ENCODE peak calls at places on chromosome X, in seven cellular contexts. D is mesendoderm; T is K562; Y is CD4-positive, alpha-beta memory T cell; R is right cardiac atrium; I is PC-3; H is aorta. C is an unnamed sample.

GRCh38 chrX:83416273-83416672 is 91.8 kb upstream of the POU3F4 start:
- DNase-seq in R (no peak), T (no peak), H (no peak), D (peak; percentile 7), I (peak; percentile 35), Y (no peak), C (no peak)

GRCh38 chrX:24498181-24498580 is 33.1 kb downstream of the PDK3 start:
- DNase-seq in I (no peak), T (no peak), H (no peak), R (peak; percentile 41), D (peak; percentile 11), Y (peak; percentile 29), C (no peak)

GRCh38 chrX:20215565-20215964 is 51.1 kb downstream of the RPS6KA3 start:
- DNase-seq in T (no peak), Y (no peak), I (no peak), D (no peak), H (no peak), R (no peak), C (no peak)

GRCh38 chrX:16466640-16467432 is 183.1 kb upstream of the S100G start:
- DNase-seq in Y (no peak), H (no peak), T (no peak), D (peak; percentile 79), R (no peak), I (peak; percentile 84), C (no peak)

GRCh38 chrX:130680164-130681035 is 222.6 kb downstream of the ENOX2 start:
- DNase-seq in T (no peak), R (peak; percentile 10), H (no peak), I (no peak), Y (no peak), D (no peak), C (no peak)

GRCh38 chrX:136147966-136148365 is 633 bp downstream of the FHL1 start:
- DNase-seq in D (no peak), I (no peak), H (peak; percentile 75), T (no peak), Y (no peak), R (peak; percentile 61), C (no peak)

GRCh38 chrX:9374537-9374936 is 90.3 kb upstream of the TBL1X start:
- DNase-seq in I (peak; percentile 40), D (no peak), T (no peak), H (no peak), Y (no peak), R (no peak), C (peak; percentile 43)

GRCh38 chrX:39613997-39614679 is 483.6 kb downstream of the BCOR start:
- DNase-seq in R (no peak), D (peak; percentile 4), T (no peak), Y (no peak), I (no peak), H (no peak), C (peak; percentile 64)

GRCh38 chrX:38484607-38485498 is 76.5 kb upstream of the TSPAN7 start:
- DNase-seq in D (no peak), R (no peak), Y (no peak), I (no peak), T (no peak), H (no peak), C (no peak)

GRCh38 chrX:152646961-152647360 is 9.3 kb downstream of the GABRQ start:
- DNase-seq in Y (no peak), T (no peak), D (no peak), R (no peak), I (no peak), H (no peak), C (no peak)

GRCh38 chrX:20968996-20969395 is 405.2 kb upstream of the CNKSR2 start:
- DNase-seq in D (no peak), R (no peak), H (no peak), I (peak; percentile 73), Y (no peak), T (no peak), C (no peak)

GRCh38 chrX:30888526-30889146 is 418 bp downstream of the TAB3 start:
- DNase-seq in H (peak; percentile 74), I (no peak), D (no peak), R (no peak), T (no peak), Y (no peak), C (no peak)

GRCh38 chrX:150844016-150844415 is 54.5 kb downstream of the CD99L2 start:
- DNase-seq in D (peak; percentile 3), Y (no peak), R (no peak), T (no peak), H (no peak), I (peak; percentile 47), C (no peak)
- H3K27ac ChIP-seq in D (no peak overlapping the region), Y (no peak overlapping the region), R (no peak overlapping the region), T (no peak overlapping the region), H (no peak overlapping the region), I (no peak overlapping the region), C (no peak overlapping the region)

GRCh38 chrX:133970021-133970550 is 15.3 kb downstream of the GPC3 start:
- DNase-seq in H (no peak), T (no peak), R (no peak), I (no peak), D (peak; percentile 77), Y (no peak), C (no peak)
- H3K27ac ChIP-seq in H (no peak overlapping the region), T (no peak overlapping the region), R (no peak overlapping the region), I (no peak overlapping the region), D (no peak overlapping the region), Y (no peak overlapping the region), C (no peak overlapping the region)

GRCh38 chrX:154599531-154599930 is 14.6 kb downstream of the CTAG1A start:
- DNase-seq in Y (no peak), I (no peak), T (no peak), R (no peak), D (no peak), H (no peak), C (no peak)
- H3K27ac ChIP-seq in Y (no peak overlapping the region), I (peak overlapping the region; percentile 90), T (no peak overlapping the region), R (no peak overlapping the region), D (no peak overlapping the region), H (no peak overlapping the region), C (no peak overlapping the region)

GRCh38 chrX:42754129-42754528 is 23.8 kb downstream of the PPP1R2C start:
- DNase-seq in R (no peak), Y (no peak), H (no peak), T (no peak), I (no peak), D (no peak), C (no peak)
- H3K27ac ChIP-seq in R (no peak overlapping the region), Y (no peak overlapping the region), H (no peak overlapping the region), T (no peak overlapping the region), I (no peak overlapping the region), D (no peak overlapping the region), C (no peak overlapping the region)

GRCh38 chrX:18983711-18984380 is at the start of gene PHKA2:
- DNase-seq in Y (no peak), D (peak; percentile 65), I (peak; percentile 53), T (peak; percentile 69), R (peak; percentile 86), H (peak; percentile 90), C (peak; percentile 74)
- H3K27ac ChIP-seq in Y (peak within 1 kb of the TSS; percentile 70), D (peak within 1 kb of the TSS; percentile 62), I (peak within 1 kb of the TSS; percentile 71), T (peak within 1 kb of the TSS; percentile 92), R (peak within 1 kb of the TSS; percentile 87), H (peak within 1 kb of the TSS; percentile 92), C (peak within 1 kb of the TSS; percentile 89)

DNA sequence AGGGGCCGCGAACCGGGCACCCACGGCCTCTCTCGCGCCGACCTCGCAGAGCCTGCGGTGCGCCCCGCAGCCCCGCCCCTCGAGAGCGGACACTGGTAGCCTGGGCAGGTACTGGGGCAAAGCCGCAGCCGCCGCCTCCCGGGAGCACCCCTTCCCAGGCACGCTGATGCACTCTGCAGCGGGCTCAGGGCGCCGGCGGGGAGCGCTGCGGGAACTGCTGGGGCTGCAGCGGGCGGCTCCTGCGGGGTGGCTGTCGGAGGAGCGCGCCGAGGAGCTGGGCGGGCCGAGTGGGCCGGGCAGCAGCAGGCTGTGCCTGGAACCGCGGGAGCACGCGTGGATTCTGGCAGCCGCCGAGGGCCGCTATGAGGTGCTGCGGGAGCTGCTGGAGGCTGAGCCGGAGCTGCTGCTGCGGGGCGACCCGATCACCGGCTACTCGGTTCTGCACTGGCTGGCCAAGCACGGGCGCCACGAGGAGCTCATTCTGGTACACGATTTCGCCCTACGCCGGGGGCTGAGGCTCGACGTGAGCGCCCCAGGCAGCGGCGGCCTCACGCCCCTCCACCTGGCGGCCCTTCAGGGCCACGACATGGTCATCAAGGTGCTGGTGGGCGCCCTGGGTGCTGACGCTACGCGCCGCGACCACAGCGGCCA is 419 bp downstream of the SOWAHD start:
- DNase-seq in I (no peak), Y (peak; percentile 43), D (peak; percentile 22), H (peak; percentile 78), R (peak; percentile 69), T (peak; percentile 50), C (no peak)
- H3K27ac ChIP-seq in I (no peak overlapping the region), Y (peak overlapping the region; percentile 56), D (no peak overlapping the region), H (no peak overlapping the region), R (no peak overlapping the region), T (no peak overlapping the region), C (peak overlapping the region; percentile 72)

DNA sequence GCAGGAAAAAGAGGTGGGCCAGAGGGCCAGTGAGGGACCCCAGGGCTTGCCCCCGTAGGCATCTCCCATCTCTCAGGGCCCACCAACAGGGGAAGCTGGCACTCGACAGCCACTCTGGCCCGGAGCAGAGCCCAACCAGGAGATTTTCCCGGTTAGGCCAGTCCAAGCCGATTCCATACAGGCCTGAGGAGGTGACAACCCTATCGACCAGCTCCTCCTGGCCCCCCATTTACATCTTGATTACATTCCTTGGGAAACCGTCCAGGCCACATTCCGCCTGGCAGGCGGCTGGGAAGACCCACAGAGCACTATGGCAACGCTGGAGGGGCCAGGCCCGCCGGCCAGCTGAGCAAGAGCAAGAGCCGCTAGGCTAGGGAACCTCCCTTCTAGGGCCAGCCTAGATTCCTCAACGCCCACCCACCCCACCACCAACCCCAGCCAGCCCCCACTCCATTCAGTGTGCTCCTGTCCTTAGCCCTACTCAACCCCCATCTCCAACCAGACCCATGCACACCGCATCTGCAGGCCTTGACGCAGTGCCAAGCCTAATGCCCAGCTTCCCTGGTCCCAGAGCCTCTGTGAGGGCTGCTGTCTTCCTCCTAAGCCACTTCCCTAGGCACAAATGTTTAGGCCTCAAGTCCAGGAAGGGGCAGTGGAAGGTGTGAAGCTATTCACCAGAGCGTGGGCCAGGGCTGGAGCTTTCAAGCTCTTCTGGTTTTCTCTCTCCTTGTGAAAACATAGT is 161.2 kb downstream of the EFNB1 start:
- DNase-seq in I (no peak), T (no peak), D (peak; percentile 98), R (peak; percentile 76), Y (no peak), H (peak; percentile 82), C (no peak)
- H3K27ac ChIP-seq in I (no peak overlapping the region), T (no peak overlapping the region), D (peak overlapping the region; percentile 51), R (peak overlapping the region; percentile 40), Y (no peak overlapping the region), H (peak overlapping the region; percentile 32), C (no peak overlapping the region)

GRCh38 chrX:80223922-80224579 is 196.2 kb upstream of the TENT5D start:
- DNase-seq in I (peak; percentile 31), T (no peak), D (peak; percentile 35), Y (no peak), H (no peak), R (no peak), C (no peak)
- H3K27ac ChIP-seq in I (no peak overlapping the region), T (no peak overlapping the region), D (no peak overlapping the region), Y (no peak overlapping the region), H (no peak overlapping the region), R (no peak overlapping the region), C (no peak overlapping the region)

DNA sequence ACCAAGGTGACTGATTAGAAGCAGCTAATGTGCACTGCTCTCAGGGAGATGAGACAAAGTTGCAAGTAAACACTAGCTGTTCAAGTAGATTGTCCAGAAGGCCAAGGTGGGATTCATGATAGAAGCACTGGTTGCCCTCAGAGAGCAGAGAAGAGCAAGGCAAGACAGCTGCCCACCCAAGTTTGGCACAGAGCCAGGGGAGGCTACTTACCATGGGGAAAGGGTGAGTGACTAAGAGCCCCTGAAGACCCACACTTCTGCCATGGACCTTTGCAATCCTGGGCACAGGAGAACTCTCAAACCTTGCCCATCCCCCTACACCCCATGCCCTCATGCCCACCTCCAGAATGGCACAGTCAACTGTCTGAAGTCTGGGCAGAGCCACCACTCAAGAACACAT is 68.3 kb downstream of the SPIN4 start:
- DNase-seq in T (no peak), H (no peak), Y (no peak), D (no peak), R (no peak), I (no peak), C (no peak)
- H3K27ac ChIP-seq in T (no peak overlapping the region), H (no peak overlapping the region), Y (no peak overlapping the region), D (no peak overlapping the region), R (no peak overlapping the region), I (no peak overlapping the region), C (peak overlapping the region; percentile 46)